ENCODE peak calls at places on chromosomes 6 and 20, in four cellular contexts. M, Q, I and V are unnamed samples. For H3K4me1, the result is how much of the 10 kb centered on the place peaks cover.

GRCh38 chr6:42441059-42441471 is 10.7 kb downstream of the TRERF1 start:
- DNase-seq in M (no peak), Q (no peak), I (no peak), V (peak)

GRCh38 chr6:3857822-3858221 is 8.6 kb downstream of the FAM50B start:
- DNase-seq in M (no peak), Q (no peak), I (peak), V (no peak)

GRCh38 chr6:55636406-55637102 is 57.6 kb upstream of the HMGCLL1 start:
- DNase-seq in M (no peak), Q (no peak), I (no peak), V (no peak)

GRCh38 chr6:102717737-102718427 is 1324.4 kb downstream of the GRIK2 start:
- DNase-seq in M (no peak), Q (no peak), I (no peak), V (no peak)

GRCh38 chr20:15564981-15565380 is 1008.3 kb downstream of the KIF16B start:
- DNase-seq in M (no peak), Q (no peak), I (no peak), V (no peak)

GRCh38 chr6:134466751-134467525 is 149.0 kb upstream of the SGK1 start:
- DNase-seq in M (no peak), Q (no peak), I (no peak), V (no peak)

GRCh38 chr6:114063956-114064355 is 93.0 kb upstream of the HDAC2 start:
- DNase-seq in M (no peak), Q (no peak), I (no peak), V (no peak)

GRCh38 chr20:14235355-14235754 is 102.1 kb downstream of the FLRT3 start:
- DNase-seq in M (no peak), Q (no peak), I (no peak), V (no peak)

GRCh38 chr20:32252189-32252588 is 25.3 kb upstream of the KIF3B start:
- DNase-seq in M (no peak), Q (no peak), I (no peak), V (no peak)

GRCh38 chr6:116459927-116460326 is 1.2 kb upstream of the CALHM6 start:
- DNase-seq in M (no peak), Q (no peak), I (no peak), V (no peak)

GRCh38 chr20:59789641-59790040 is 143.8 kb downstream of the SYCP2 start:
- DNase-seq in M (no peak), Q (peak), I (no peak), V (no peak)
- TF ChIP-seq POLR2A in M (no peak), Q (no peak), I (no peak), V (no peak)

GRCh38 chr20:36820073-36820472 is 46.5 kb upstream of the DSN1 start:
- DNase-seq in M (no peak), Q (no peak), I (no peak), V (no peak)

GRCh38 chr20:36818185-36818584 is 44.6 kb upstream of the DSN1 start:
- DNase-seq in M (no peak), Q (no peak), I (no peak), V (no peak)

GRCh38 chr20:36820928-36821327 is 47.4 kb upstream of the DSN1 start:
- DNase-seq in M (no peak), Q (no peak), I (no peak), V (no peak)

GRCh38 chr20:36818831-36819230 is 45.3 kb upstream of the DSN1 start:
- DNase-seq in M (no peak), Q (no peak), I (no peak), V (no peak)

DNA sequence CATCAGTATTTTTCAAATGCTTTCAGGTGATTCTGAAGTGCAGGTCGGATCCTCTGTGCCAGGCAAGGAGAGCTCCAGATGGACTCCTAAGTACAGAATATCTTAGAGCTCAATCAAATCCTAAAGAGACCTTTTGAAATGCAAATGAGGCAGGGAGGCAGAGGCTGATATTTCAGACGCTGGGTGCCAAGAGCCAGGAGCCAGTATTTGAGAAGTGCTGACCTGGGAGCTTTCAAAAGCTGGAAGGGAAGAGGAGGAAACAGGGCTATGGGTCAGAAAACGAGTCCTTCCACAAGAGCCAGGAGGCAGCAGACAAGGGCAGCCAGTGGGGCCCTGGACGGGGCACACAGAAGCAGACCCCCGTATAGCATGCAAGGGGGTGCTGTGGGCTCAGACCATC is 46.1 kb upstream of the DSN1 start:
- DNase-seq in M (no peak), Q (no peak), I (no peak), V (no peak)
- H3K27ac ChIP-seq in M (no peak), Q (peak), I (no peak), V (no peak)

GRCh38 chr20:50279988-50280850 is 89.6 kb downstream of the CEBPB start:
- DNase-seq in M (no peak), Q (no peak), I (peak), V (no peak)
- H3K4me1 ChIP-seq in M (half or more), Q (under half), I (under half), V (under half)

GRCh38 chr20:34955232-34956040 is at the start of the genes GSS and MYH7B:
- DNase-seq in M (peak), Q (peak), I (peak), V (peak)
- TF ChIP-seq POLR2A in M (peak), Q (peak), I (peak), V (peak)

GRCh38 chr6:143743256-143744166 is 65.7 kb downstream of the PHACTR2 start:
- DNase-seq in M (peak), Q (peak), I (no peak), V (no peak)
- H3K27ac ChIP-seq in M (peak), Q (peak), I (no peak), V (peak)

GRCh38 chr20:57428611-57429496 is 37.7 kb downstream of the RBM38 start:
- DNase-seq in M (no peak), Q (no peak), I (peak), V (no peak)
- H3K4me1 ChIP-seq in M (under half), Q (under half), I (under half), V (under half)

GRCh38 chr20:52490715-52491430 is 299.3 kb upstream of the ZFP64 start:
- DNase-seq in M (no peak), Q (no peak), I (no peak), V (no peak)

GRCh38 chr20:52496191-52496590 is 304.6 kb upstream of the ZFP64 start:
- DNase-seq in M (no peak), Q (no peak), I (no peak), V (no peak)

GRCh38 chr20:52497731-52498130 is 306.2 kb upstream of the ZFP64 start:
- DNase-seq in M (no peak), Q (no peak), I (no peak), V (no peak)

GRCh38 chr20:52493177-52493711 is 301.7 kb upstream of the ZFP64 start:
- DNase-seq in M (no peak), Q (no peak), I (no peak), V (peak)

GRCh38 chr20:52494244-52494643 is 302.7 kb upstream of the ZFP64 start:
- DNase-seq in M (no peak), Q (no peak), I (no peak), V (peak)
- TF ChIP-seq POLR2A in M (no peak), Q (no peak), I (no peak), V (no peak)